ENCODE peak calls at places on chromosomes 3 and 15, in five cellular contexts. Q is KG1; X is activated CD4-positive, alpha-beta T cell treated with anti-CD3 and anti-CD28 coated beads, Interleukin-2, amount 50 U/mL, for 24 hours; S is GM04504; G is HFFc6. B is an unnamed sample.
A peak's percentile ranks its signal among the peaks of the same experiment; 100 is the strongest.

GRCh38 chr15:37628507-37628906 is 305.9 kb upstream of the TMCO5A start:
- DNase-seq in Q (no peak), G (no peak), S (no peak), X (no peak), B (no peak)

GRCh38 chr3:16724487-16724886 is 119.3 kb upstream of the DAZL start:
- DNase-seq in Q (no peak), X (no peak), G (no peak), S (no peak), B (no peak)

GRCh38 chr3:157423337-157423736 is 13.3 kb upstream of the PTX3 start:
- DNase-seq in X (no peak), S (no peak), G (peak; percentile 59), Q (no peak), B (no peak)

GRCh38 chr15:38699633-38700230 is 135.1 kb upstream of the RASGRP1 start:
- DNase-seq in G (peak; percentile 41), X (no peak), Q (peak; percentile 72), S (no peak), B (no peak)

GRCh38 chr15:70269991-70270751 is 172.5 kb upstream of the TLE3 start:
- DNase-seq in X (no peak), G (no peak), Q (peak; percentile 55), S (no peak), B (peak; percentile 58)

GRCh38 chr3:127785711-127786265 is 36.5 kb downstream of the MGLL start:
- DNase-seq in S (no peak), Q (no peak), X (no peak), G (no peak), B (no peak)

GRCh38 chr15:53962646-53963561 is 15.3 kb upstream of the UNC13C start:
- DNase-seq in Q (no peak), S (no peak), X (no peak), G (no peak), B (no peak)

GRCh38 chr3:49339947-49340800 is at the start of gene USP4:
- DNase-seq in G (peak; percentile 73), S (peak; percentile 61), Q (peak; percentile 87), X (peak; percentile 81), B (peak; percentile 67)

GRCh38 chr3:180934638-180935037 is 22.2 kb downstream of the FXR1 start:
- DNase-seq in G (no peak), X (no peak), Q (no peak), S (no peak), B (no peak)

GRCh38 chr3:9422712-9423424 is 25.5 kb downstream of the SETD5 start:
- DNase-seq in S (peak; percentile 97), G (peak; percentile 95), X (no peak), Q (no peak), B (peak; percentile 92)

B was measured in skeletal muscle cell.